ENCODE peak calls at places on chromosome 5, in four cellular contexts. T is stomach, Q is GM06990, G is esophagus muscularis mucosa. D is an unnamed sample.

GRCh38 chr5:32193591-32193990 is 19.5 kb upstream of the GOLPH3 start:
- DNase-seq in T (peak; percentile 97), Q (no peak), G (peak; percentile 95), D (peak; percentile 52)

GRCh38 chr5:29321591-29321990 is 1871.9 kb upstream of the CDH6 start:
- DNase-seq in T (no peak), Q (no peak), G (no peak), D (no peak)

GRCh38 chr5:164191240-164191639 is 685.8 kb downstream of the MAT2B start:
- DNase-seq in T (peak; percentile 60), Q (no peak), G (no peak), D (no peak)

GRCh38 chr5:30747412-30747811 is 446.1 kb upstream of the CDH6 start:
- DNase-seq in T (no peak), Q (no peak), G (no peak), D (no peak)

GRCh38 chr5:475704-476101 is 32.7 kb downstream of the EXOC3 start:
- DNase-seq in T (no peak), Q (no peak), G (no peak), D (no peak)

GRCh38 chr5:36638056-36638455 is 31.6 kb downstream of the SLC1A3 start:
- DNase-seq in T (no peak), Q (no peak), G (no peak), D (no peak)

GRCh38 chr5:160486573-160486972 is 64.9 kb downstream of the PTTG1 start:
- DNase-seq in T (no peak), Q (no peak), G (no peak), D (no peak)

GRCh38 chr5:79961731-79962579 is 29.1 kb downstream of the MTX3 start:
- DNase-seq in T (no peak), Q (no peak), G (peak; percentile 79), D (no peak)

GRCh38 chr5:19886123-19886921 is 101.7 kb downstream of the CDH18 start:
- DNase-seq in T (no peak), Q (no peak), G (no peak), D (peak; percentile 49)

GRCh38 chr5:176822426-176823075 is 12.2 kb downstream of the UNC5A start:
- DNase-seq in T (no peak), Q (no peak), G (no peak), D (no peak)

GRCh38 chr5:91500758-91501157 is 117.6 kb upstream of the ARRDC3 start:
- DNase-seq in T (no peak), Q (no peak), G (no peak), D (no peak)

GRCh38 chr5:122053181-122054109 is 24.6 kb downstream of the LOX start:
- DNase-seq in T (no peak), Q (no peak), G (no peak), D (no peak)

GRCh38 chr5:132488590-132488989 is 2.0 kb downstream of the IRF1 start:
- DNase-seq in T (no peak), Q (no peak), G (no peak), D (no peak)
- H3K4me3 ChIP-seq in T (peak overlapping the region; percentile 91), Q (peak overlapping the region; percentile 98), G (peak overlapping the region; percentile 91), D (peak overlapping the region; percentile 76)

GRCh38 chr5:126300293-126300692 is 122.9 kb upstream of the GRAMD2B start:
- DNase-seq in T (no peak), Q (no peak), G (no peak), D (no peak)
- TF ChIP-seq CTCF in T (no peak), Q (no peak), G (no peak), D (no peak)

GRCh38 chr5:6450235-6450860 is 1.7 kb downstream of the UBE2QL1 start:
- DNase-seq in T (no peak), Q (no peak), G (no peak), D (no peak)
- H3K4me3 ChIP-seq in T (peak overlapping the region; percentile 50), Q (no peak overlapping the region), G (no peak overlapping the region), D (no peak overlapping the region)

GRCh38 chr5:130908186-130908585 is 256.9 kb downstream of the HINT1 start:
- DNase-seq in T (no peak), Q (no peak), G (no peak), D (no peak)

DNA sequence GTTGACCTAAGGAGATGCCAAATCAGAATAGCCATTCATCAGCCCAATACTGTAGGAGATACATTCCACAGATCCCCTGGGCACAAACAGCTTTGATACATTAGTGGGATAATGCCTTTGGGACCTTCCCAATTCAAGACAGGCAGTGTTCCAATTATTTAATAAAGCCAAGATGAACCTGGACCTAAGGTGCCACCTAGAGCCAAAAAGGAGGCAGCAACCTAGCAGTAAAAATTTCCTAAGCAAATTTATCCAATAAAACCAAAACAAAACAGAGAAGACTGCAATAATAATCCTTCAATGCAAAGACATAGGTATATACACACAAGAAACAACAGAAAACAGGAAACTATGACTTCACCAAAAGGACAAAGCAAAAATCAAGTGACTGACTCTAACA is 253.0 kb downstream of the HINT1 start:
- DNase-seq in T (no peak), Q (no peak), G (no peak), D (no peak)
- TF ChIP-seq CTCF in T (no peak), Q (no peak), G (no peak), D (no peak)

DNA sequence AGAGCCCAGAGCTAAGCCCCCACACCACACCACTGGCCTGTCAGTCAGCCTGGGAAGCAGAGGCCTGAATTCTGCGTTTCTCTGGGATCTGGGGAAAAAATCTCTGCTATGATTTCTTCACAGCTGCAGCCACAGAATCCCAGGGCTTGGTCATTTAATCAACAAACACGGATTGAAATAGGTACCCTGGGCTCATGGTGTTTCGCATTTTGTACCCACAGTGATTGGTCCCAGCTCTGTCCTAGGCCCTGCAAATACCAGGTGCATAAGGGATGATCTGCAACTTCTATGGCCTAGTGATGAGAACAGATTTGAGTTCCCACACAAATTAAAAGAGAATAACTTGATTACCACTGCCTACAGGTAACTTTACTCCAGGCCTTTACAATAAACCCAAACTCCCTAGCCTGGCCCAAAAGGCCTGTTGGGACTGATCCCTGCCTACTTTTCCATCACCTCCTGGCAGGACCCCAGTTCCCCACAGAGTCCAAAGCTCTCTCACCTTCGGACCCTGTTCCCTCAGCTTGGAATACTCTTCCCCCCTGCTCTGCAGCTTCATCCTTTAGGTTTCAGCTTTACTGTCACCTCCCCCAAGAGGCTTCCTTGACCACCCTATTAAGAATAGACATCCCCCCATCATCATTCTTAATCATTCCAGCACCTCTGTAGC is 14.7 kb upstream of the SAP30L start:
- DNase-seq in T (no peak), Q (no peak), G (peak; percentile 90), D (no peak)
- H3K4me3 ChIP-seq in T (no peak overlapping the region), Q (no peak overlapping the region), G (no peak overlapping the region), D (no peak overlapping the region)

GRCh38 chr5:73946278-73946677 is 320.3 kb downstream of the ARHGEF28 start:
- DNase-seq in T (no peak), Q (no peak), G (peak; percentile 37), D (no peak)

GRCh38 chr5:73943375-73943774 is 317.4 kb downstream of the ARHGEF28 start:
- DNase-seq in T (no peak), Q (no peak), G (peak; percentile 31), D (no peak)

GRCh38 chr5:73946926-73947455 is 321.0 kb downstream of the ARHGEF28 start:
- DNase-seq in T (no peak), Q (no peak), G (peak; percentile 80), D (no peak)

GRCh38 chr5:73944581-73944980 is 318.6 kb downstream of the ARHGEF28 start:
- DNase-seq in T (no peak), Q (no peak), G (peak; percentile 2), D (no peak)

DNA sequence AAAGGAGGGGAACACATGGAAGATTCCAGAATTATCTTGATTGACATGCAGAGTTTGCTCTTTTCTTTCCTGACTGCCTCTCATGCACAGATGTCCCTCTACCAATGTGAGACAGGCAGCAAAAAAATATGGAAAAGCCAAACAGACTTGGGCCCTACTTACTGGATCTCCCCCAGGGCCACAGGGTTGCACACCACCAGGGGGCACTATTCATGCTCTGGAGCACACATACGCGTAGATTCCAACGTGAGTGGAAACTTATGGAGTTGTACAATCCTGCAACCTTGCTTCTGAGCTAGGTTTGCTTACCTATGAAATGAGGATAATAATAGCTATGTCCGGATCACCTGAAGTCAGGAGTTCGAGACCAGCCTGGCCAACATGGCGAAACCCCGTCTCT is 319.5 kb downstream of the ARHGEF28 start:
- DNase-seq in T (no peak), Q (no peak), G (peak; percentile 70), D (no peak)
- TF ChIP-seq CTCF in T (no peak), Q (peak; percentile 38), G (no peak), D (peak; percentile 35)

GRCh38 chr5:109412981-109413402 is 3.2 kb upstream of the PJA2 start:
- DNase-seq in T (no peak), Q (no peak), G (no peak), D (no peak)

GRCh38 chr5:109409844-109410388 is at the start of gene PJA2:
- DNase-seq in T (peak; percentile 97), Q (peak; percentile 96), G (peak; percentile 100), D (peak; percentile 100)

GRCh38 chr5:109410389-109411174 is 808 bp upstream of the PJA2 start:
- DNase-seq in T (peak; percentile 76), Q (no peak), G (no peak), D (peak; percentile 33)

GRCh38 chr5:109411175-109411514 is 1.4 kb upstream of the PJA2 start:
- DNase-seq in T (no peak), Q (no peak), G (no peak), D (no peak)

DNA sequence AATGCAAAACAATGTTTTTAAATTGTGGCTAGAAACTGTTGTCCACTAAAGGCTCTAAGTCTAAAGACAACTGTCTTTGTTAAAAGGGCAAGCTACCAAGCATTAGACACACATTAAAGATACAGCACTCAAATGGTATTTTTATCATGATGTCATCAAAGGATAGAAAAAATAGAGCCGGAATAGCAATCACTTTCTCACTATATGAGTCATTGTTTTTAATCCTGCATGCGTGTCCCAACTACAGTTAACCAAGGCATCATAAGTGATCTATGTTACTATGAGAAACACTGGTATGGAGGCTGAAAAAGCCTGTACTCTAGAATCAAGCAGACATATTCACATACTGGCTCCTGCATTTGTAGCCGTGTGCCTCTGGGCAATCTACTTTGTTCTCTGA is 1.9 kb upstream of the PJA2 start:
- DNase-seq in T (no peak), Q (peak; percentile 24), G (no peak), D (peak; percentile 82)
- H3K4me3 ChIP-seq in T (no peak overlapping the region), Q (no peak overlapping the region), G (no peak overlapping the region), D (no peak overlapping the region)

GRCh38 chr5:140794594-140795258 is at the start of gene PCDHA2:
- DNase-seq in T (no peak), Q (no peak), G (no peak), D (no peak)
- TF ChIP-seq CTCF in T (no peak), Q (no peak), G (peak; percentile 8), D (peak; percentile 47)

GRCh38 chr5:59767753-59768159 is 125.8 kb downstream of the PDE4D start:
- DNase-seq in T (no peak), Q (no peak), G (no peak), D (no peak)
- H3K4me3 ChIP-seq in T (peak overlapping the region; percentile 64), Q (peak overlapping the region; percentile 47), G (peak overlapping the region; percentile 62), D (peak overlapping the region; percentile 60)